ENCODE peak calls at places on chromosomes 16 and 17, in seven cellular contexts. K is SW480, F is NCI-H1092 treated with DMSO at 0.1 percent for 48 hours, J is neuronal stem cell, C is GM18507, O is head of caudate nucleus, D is transverse colon. A is an unnamed sample.

GRCh38 chr17:44361292-44362055 is 2.2 kb downstream of the FAM171A2 start:
- DNase-seq in J (no peak), C (no peak), D (no peak), K (no peak), O (no peak), F (no peak), A (no peak)

GRCh38 chr17:55356440-55357328 is 65.0 kb downstream of the MMD start:
- DNase-seq in C (peak; percentile 38), F (peak; percentile 72), K (peak; percentile 76), O (peak; percentile 77), J (peak; percentile 58), D (peak; percentile 72), A (peak; percentile 70)

GRCh38 chr16:63217011-63217410 is 1180.8 kb upstream of the CDH8 start:
- DNase-seq in C (no peak), K (no peak), J (no peak), O (no peak), F (no peak), D (no peak), A (no peak)

GRCh38 chr16:52455549-52456277 is 91.2 kb downstream of the TOX3 start:
- DNase-seq in O (no peak), F (no peak), J (no peak), K (no peak), D (peak; percentile 44), C (no peak), A (no peak)

GRCh38 chr17:8151120-8151640 is 1.0 kb downstream of the PER1 start:
- DNase-seq in O (peak; percentile 91), K (peak; percentile 59), F (peak; percentile 52), D (peak; percentile 92), J (no peak), C (peak; percentile 83), A (peak; percentile 85)

GRCh38 chr17:78910885-78911284 is 7.9 kb upstream of the CEP295NL start:
- DNase-seq in K (no peak), O (peak; percentile 27), J (no peak), F (no peak), D (no peak), C (no peak), A (no peak)

GRCh38 chr17:30352247-30352814 is 18.5 kb upstream of the TMIGD1 start:
- DNase-seq in C (no peak), D (no peak), J (no peak), K (no peak), F (no peak), O (no peak), A (no peak)

GRCh38 chr16:80540516-80541305 is at the start of gene DYNLRB2:
- DNase-seq in K (peak; percentile 90), D (peak; percentile 95), J (peak; percentile 80), C (peak; percentile 91), O (peak; percentile 95), F (peak; percentile 75), A (peak; percentile 87)

GRCh38 chr17:1783834-1784611 is 22.2 kb downstream of the SERPINF1 start:
- DNase-seq in O (peak; percentile 41), C (no peak), J (no peak), D (peak; percentile 74), K (peak; percentile 36), F (peak; percentile 17), A (no peak)